ENCODE peak calls at places on chromosomes 1 and 21, in nine cellular contexts. One of them, this sample, is unnamed.

GRCh38 chr1:98557808-98558390 is 103.6 kb upstream of the SNX7 start:
- DNase-seq in ELF-1: no peak
- DNase-seq in activated naive CD8-positive, alpha-beta T cell treated with anti-CD3 and anti-CD28 coated beads, Interleukin-2, amount 10 ng/mL, durations not matched to agents 7 days and 5 days: no peak
- DNase-seq in astrocyte of the hippocampus: peak
- DNase-seq in NCI-H2029: no peak
- DNase-seq in H9: no peak
- DNase-seq in astrocyte: peak
- DNase-seq in HTR-8/SVneo: no peak
- DNase-seq in fibroblast of the conjunctiva: no peak
- DNase-seq in this sample: no peak

GRCh38 chr1:23376890-23377811 is 7.5 kb upstream of the ZNF436 start:
- DNase-seq in activated naive CD8-positive, alpha-beta T cell treated with anti-CD3 and anti-CD28 coated beads, Interleukin-2, amount 10 ng/mL, durations not matched to agents 7 days and 5 days: no peak
- DNase-seq in fibroblast of the conjunctiva: peak
- DNase-seq in HTR-8/SVneo: peak
- DNase-seq in astrocyte: peak
- DNase-seq in ELF-1: peak
- DNase-seq in H9: no peak
- DNase-seq in NCI-H2029: no peak
- DNase-seq in astrocyte of the hippocampus: peak
- DNase-seq in this sample: no peak

GRCh38 chr1:59486595-59486994 is 189.7 kb downstream of the FGGY start:
- DNase-seq in activated naive CD8-positive, alpha-beta T cell treated with anti-CD3 and anti-CD28 coated beads, Interleukin-2, amount 10 ng/mL, durations not matched to agents 7 days and 5 days: no peak
- DNase-seq in HTR-8/SVneo: no peak
- DNase-seq in H9: no peak
- DNase-seq in fibroblast of the conjunctiva: no peak
- DNase-seq in NCI-H2029: no peak
- DNase-seq in astrocyte of the hippocampus: no peak
- DNase-seq in astrocyte: peak
- DNase-seq in ELF-1: no peak
- DNase-seq in this sample: no peak

GRCh38 chr1:10687782-10688408 is 108.6 kb downstream of the CASZ1 start:
- DNase-seq in HTR-8/SVneo: no peak
- DNase-seq in NCI-H2029: no peak
- DNase-seq in ELF-1: no peak
- DNase-seq in activated naive CD8-positive, alpha-beta T cell treated with anti-CD3 and anti-CD28 coated beads, Interleukin-2, amount 10 ng/mL, durations not matched to agents 7 days and 5 days: no peak
- DNase-seq in astrocyte: no peak
- DNase-seq in fibroblast of the conjunctiva: no peak
- DNase-seq in H9: no peak
- DNase-seq in astrocyte of the hippocampus: no peak
- DNase-seq in this sample: no peak

GRCh38 chr1:17914142-17914541 is 159.0 kb downstream of the ACTL8 start:
- DNase-seq in astrocyte of the hippocampus: no peak
- DNase-seq in NCI-H2029: no peak
- DNase-seq in H9: peak
- DNase-seq in activated naive CD8-positive, alpha-beta T cell treated with anti-CD3 and anti-CD28 coated beads, Interleukin-2, amount 10 ng/mL, durations not matched to agents 7 days and 5 days: no peak
- DNase-seq in ELF-1: no peak
- DNase-seq in astrocyte: no peak
- DNase-seq in fibroblast of the conjunctiva: no peak
- DNase-seq in HTR-8/SVneo: no peak
- DNase-seq in this sample: no peak

GRCh38 chr1:84294751-84295150 is 6.8 kb upstream of the SAMD13 start:
- DNase-seq in NCI-H2029: no peak
- DNase-seq in HTR-8/SVneo: no peak
- DNase-seq in activated naive CD8-positive, alpha-beta T cell treated with anti-CD3 and anti-CD28 coated beads, Interleukin-2, amount 10 ng/mL, durations not matched to agents 7 days and 5 days: no peak
- DNase-seq in astrocyte: no peak
- DNase-seq in ELF-1: no peak
- DNase-seq in H9: no peak
- DNase-seq in astrocyte of the hippocampus: no peak
- DNase-seq in fibroblast of the conjunctiva: no peak
- DNase-seq in this sample: no peak

GRCh38 chr1:25927541-25928265 is 21.5 kb upstream of the STMN1 start:
- DNase-seq in astrocyte: no peak
- DNase-seq in NCI-H2029: no peak
- DNase-seq in H9: peak
- DNase-seq in HTR-8/SVneo: no peak
- DNase-seq in fibroblast of the conjunctiva: no peak
- DNase-seq in ELF-1: peak
- DNase-seq in activated naive CD8-positive, alpha-beta T cell treated with anti-CD3 and anti-CD28 coated beads, Interleukin-2, amount 10 ng/mL, durations not matched to agents 7 days and 5 days: no peak
- DNase-seq in astrocyte of the hippocampus: peak
- DNase-seq in this sample: no peak

GRCh38 chr1:190168116-190168515 is 309.5 kb downstream of the BRINP3 start:
- DNase-seq in astrocyte of the hippocampus: peak
- DNase-seq in HTR-8/SVneo: peak
- DNase-seq in H9: no peak
- DNase-seq in NCI-H2029: no peak
- DNase-seq in astrocyte: peak
- DNase-seq in fibroblast of the conjunctiva: no peak
- DNase-seq in activated naive CD8-positive, alpha-beta T cell treated with anti-CD3 and anti-CD28 coated beads, Interleukin-2, amount 10 ng/mL, durations not matched to agents 7 days and 5 days: no peak
- DNase-seq in ELF-1: no peak
- DNase-seq in this sample: peak

GRCh38 chr1:110542730-110543129 is 23.8 kb upstream of the KCNA10 start:
- DNase-seq in HTR-8/SVneo: peak
- DNase-seq in NCI-H2029: no peak
- DNase-seq in astrocyte: peak
- DNase-seq in ELF-1: no peak
- DNase-seq in H9: no peak
- DNase-seq in fibroblast of the conjunctiva: peak
- DNase-seq in activated naive CD8-positive, alpha-beta T cell treated with anti-CD3 and anti-CD28 coated beads, Interleukin-2, amount 10 ng/mL, durations not matched to agents 7 days and 5 days: no peak
- DNase-seq in astrocyte of the hippocampus: peak
- DNase-seq in this sample: peak

GRCh38 chr21:17784604-17785402 is 34.4 kb downstream of the C21orf91 start:
- DNase-seq in astrocyte of the hippocampus: peak
- DNase-seq in HTR-8/SVneo: no peak
- DNase-seq in astrocyte: peak
- DNase-seq in activated naive CD8-positive, alpha-beta T cell treated with anti-CD3 and anti-CD28 coated beads, Interleukin-2, amount 10 ng/mL, durations not matched to agents 7 days and 5 days: no peak
- DNase-seq in fibroblast of the conjunctiva: no peak
- DNase-seq in ELF-1: no peak
- DNase-seq in H9: no peak
- DNase-seq in NCI-H2029: no peak
- DNase-seq in this sample: no peak

GRCh38 chr1:214581785-214582184 is 21.2 kb upstream of the CENPF start:
- DNase-seq in NCI-H2029: no peak
- DNase-seq in H9: no peak
- DNase-seq in ELF-1: no peak
- DNase-seq in astrocyte of the hippocampus: peak
- DNase-seq in fibroblast of the conjunctiva: no peak
- DNase-seq in HTR-8/SVneo: peak
- DNase-seq in astrocyte: peak
- DNase-seq in activated naive CD8-positive, alpha-beta T cell treated with anti-CD3 and anti-CD28 coated beads, Interleukin-2, amount 10 ng/mL, durations not matched to agents 7 days and 5 days: no peak
- DNase-seq in this sample: no peak

GRCh38 chr1:113282897-113283285 is 107.4 kb upstream of the MAGI3 start:
- DNase-seq in NCI-H2029: no peak
- DNase-seq in astrocyte of the hippocampus: no peak
- DNase-seq in HTR-8/SVneo: no peak
- DNase-seq in activated naive CD8-positive, alpha-beta T cell treated with anti-CD3 and anti-CD28 coated beads, Interleukin-2, amount 10 ng/mL, durations not matched to agents 7 days and 5 days: no peak
- DNase-seq in fibroblast of the conjunctiva: no peak
- DNase-seq in H9: peak
- DNase-seq in astrocyte: no peak
- DNase-seq in ELF-1: no peak
- DNase-seq in this sample: no peak

GRCh38 chr1:3364983-3365382 is 89.5 kb upstream of the ARHGEF16 start:
- DNase-seq in astrocyte of the hippocampus: no peak
- DNase-seq in ELF-1: no peak
- DNase-seq in NCI-H2029: no peak
- DNase-seq in H9: no peak
- DNase-seq in activated naive CD8-positive, alpha-beta T cell treated with anti-CD3 and anti-CD28 coated beads, Interleukin-2, amount 10 ng/mL, durations not matched to agents 7 days and 5 days: no peak
- DNase-seq in astrocyte: no peak
- DNase-seq in fibroblast of the conjunctiva: no peak
- DNase-seq in HTR-8/SVneo: no peak
- DNase-seq in this sample: no peak

GRCh38 chr21:44463716-44464115 is 8.4 kb downstream of the LRRC3 start:
- DNase-seq in H9: no peak
- DNase-seq in NCI-H2029: no peak
- DNase-seq in HTR-8/SVneo: no peak
- DNase-seq in ELF-1: no peak
- DNase-seq in astrocyte: no peak
- DNase-seq in astrocyte of the hippocampus: no peak
- DNase-seq in activated naive CD8-positive, alpha-beta T cell treated with anti-CD3 and anti-CD28 coated beads, Interleukin-2, amount 10 ng/mL, durations not matched to agents 7 days and 5 days: no peak
- DNase-seq in fibroblast of the conjunctiva: no peak
- DNase-seq in this sample: no peak

GRCh38 chr1:233791372-233791703 is 113.1 kb upstream of the SLC35F3 start:
- DNase-seq in H9: no peak
- DNase-seq in fibroblast of the conjunctiva: no peak
- DNase-seq in astrocyte: no peak
- DNase-seq in ELF-1: no peak
- DNase-seq in NCI-H2029: no peak
- DNase-seq in HTR-8/SVneo: no peak
- DNase-seq in astrocyte of the hippocampus: no peak
- DNase-seq in activated naive CD8-positive, alpha-beta T cell treated with anti-CD3 and anti-CD28 coated beads, Interleukin-2, amount 10 ng/mL, durations not matched to agents 7 days and 5 days: no peak
- DNase-seq in this sample: no peak

GRCh38 chr1:67228791-67229190 is 62.5 kb downstream of the IL23R start:
- DNase-seq in fibroblast of the conjunctiva: no peak
- DNase-seq in NCI-H2029: no peak
- DNase-seq in HTR-8/SVneo: no peak
- DNase-seq in activated naive CD8-positive, alpha-beta T cell treated with anti-CD3 and anti-CD28 coated beads, Interleukin-2, amount 10 ng/mL, durations not matched to agents 7 days and 5 days: no peak
- DNase-seq in astrocyte of the hippocampus: no peak
- DNase-seq in astrocyte: no peak
- DNase-seq in ELF-1: no peak
- DNase-seq in H9: no peak
- DNase-seq in this sample: no peak